ENCODE peak calls at places on chromosome 14, in four cellular contexts. One of them, this sample, is unnamed.
A peak's percentile ranks its signal among the peaks of the same experiment; 100 is the strongest.

GRCh38 chr14:21098134-21098891 is at the start of gene ZNF219:
- DNase-seq in H1: peak; percentile 86
- DNase-seq in GM12878: no peak
- DNase-seq in HepG2: peak; percentile 74
- DNase-seq in this sample: peak; percentile 48

GRCh38 chr14:22567437-22567836 is 21.6 kb downstream of the DAD1 start:
- DNase-seq in HepG2: no peak
- DNase-seq in GM12878: no peak
- DNase-seq in H1: no peak
- DNase-seq in this sample: no peak

GRCh38 chr14:92451245-92451644 is 62.3 kb upstream of the RIN3 start:
- DNase-seq in H1: no peak
- DNase-seq in HepG2: no peak
- DNase-seq in GM12878: no peak
- DNase-seq in this sample: no peak

GRCh38 chr14:61930101-61930857 is 168.1 kb downstream of the SNAPC1 start:
- DNase-seq in H1: no peak
- DNase-seq in HepG2: no peak
- DNase-seq in GM12878: no peak
- DNase-seq in this sample: no peak

GRCh38 chr14:35121887-35122695 is at the start of the genes PPP2R3C and PRORP:
- DNase-seq in H1: peak; percentile 87
- DNase-seq in GM12878: peak; percentile 94
- DNase-seq in HepG2: peak; percentile 98
- DNase-seq in this sample: peak; percentile 88

GRCh38 chr14:22184157-22185025 is 404.6 kb downstream of the DAD1 start:
- DNase-seq in H1: no peak
- DNase-seq in HepG2: no peak
- DNase-seq in GM12878: no peak
- DNase-seq in this sample: no peak

GRCh38 chr14:59761851-59762250 is 108.7 kb downstream of the RTN1 start:
- DNase-seq in HepG2: no peak
- DNase-seq in H1: no peak
- DNase-seq in GM12878: no peak
- DNase-seq in this sample: no peak

GRCh38 chr14:54627718-54628345 is 60.9 kb downstream of the SAMD4A start:
- DNase-seq in H1: no peak
- DNase-seq in GM12878: peak; percentile 57
- DNase-seq in HepG2: no peak
- DNase-seq in this sample: no peak

GRCh38 chr14:71729581-71729980 is 202.6 kb upstream of the RGS6 start:
- DNase-seq in GM12878: no peak
- DNase-seq in H1: no peak
- DNase-seq in HepG2: no peak
- DNase-seq in this sample: no peak

GRCh38 chr14:104700747-104701215 is 11.4 kb downstream of the INF2 start:
- DNase-seq in GM12878: no peak
- DNase-seq in HepG2: no peak
- DNase-seq in H1: no peak
- DNase-seq in this sample: peak; percentile 84

GRCh38 chr14:104434214-104435076 is 145.1 kb upstream of the C14orf180 start:
- DNase-seq in GM12878: no peak
- DNase-seq in HepG2: no peak
- DNase-seq in H1: no peak
- DNase-seq in this sample: no peak

GRCh38 chr14:90409209-90409730 is 12.4 kb downstream of the CALM1 start:
- DNase-seq in GM12878: no peak
- DNase-seq in HepG2: no peak
- DNase-seq in H1: no peak
- DNase-seq in this sample: no peak

GRCh38 chr14:23364164-23364571 is 804 bp downstream of the EFS start:
- DNase-seq in GM12878: no peak
- DNase-seq in HepG2: no peak
- DNase-seq in H1: no peak
- DNase-seq in this sample: peak; percentile 30

GRCh38 chr14:65170768-65171251 is 68.5 kb upstream of the MAX start:
- DNase-seq in HepG2: no peak
- DNase-seq in H1: peak; percentile 74
- DNase-seq in GM12878: peak; percentile 40
- DNase-seq in this sample: no peak

GRCh38 chr14:32078030-32078793 is 1.1 kb downstream of the ARHGAP5 start:
- DNase-seq in GM12878: no peak
- DNase-seq in HepG2: peak; percentile 70
- DNase-seq in H1: no peak
- DNase-seq in this sample: peak; percentile 64

GRCh38 chr14:89479802-89480201 is 62.8 kb upstream of the FOXN3 start:
- DNase-seq in H1: no peak
- DNase-seq in GM12878: no peak
- DNase-seq in HepG2: no peak
- DNase-seq in this sample: no peak

GRCh38 chr14:71415404-71415690 is 508.1 kb downstream of the PCNX1 start:
- DNase-seq in GM12878: no peak
- DNase-seq in H1: no peak
- DNase-seq in HepG2: no peak
- DNase-seq in this sample: no peak

GRCh38 chr14:31884776-31885379 is 192.2 kb upstream of the ARHGAP5 start:
- DNase-seq in H1: no peak
- DNase-seq in HepG2: no peak
- DNase-seq in GM12878: no peak
- DNase-seq in this sample: no peak

GRCh38 chr14:24674204-24674970 is 40.4 kb upstream of the GZMB start:
- DNase-seq in GM12878: no peak
- DNase-seq in HepG2: no peak
- DNase-seq in H1: no peak
- DNase-seq in this sample: no peak

GRCh38 chr14:32382704-32383103 is 53.6 kb downstream of the AKAP6 start:
- DNase-seq in GM12878: no peak
- DNase-seq in HepG2: no peak
- DNase-seq in H1: no peak
- DNase-seq in this sample: no peak

GRCh38 chr14:23185046-23185445 is 1.6 kb upstream of the SLC7A8 start:
- DNase-seq in HepG2: no peak
- DNase-seq in GM12878: no peak
- DNase-seq in H1: no peak
- DNase-seq in this sample: no peak

GRCh38 chr14:24285351-24285750 is 14.0 kb upstream of the RABGGTA start:
- DNase-seq in H1: no peak
- DNase-seq in GM12878: no peak
- DNase-seq in HepG2: no peak
- DNase-seq in this sample: no peak

GRCh38 chr14:20657216-20658211 is 16.0 kb upstream of the OR6S1 start:
- DNase-seq in H1: peak; percentile 89
- DNase-seq in HepG2: peak; percentile 56
- DNase-seq in GM12878: no peak
- DNase-seq in this sample: peak; percentile 48

GRCh38 chr14:20781805-20782204 is 737 bp downstream of the RNASE6 start:
- DNase-seq in GM12878: no peak
- DNase-seq in H1: no peak
- DNase-seq in HepG2: no peak
- DNase-seq in this sample: no peak

GRCh38 chr14:75877292-75877691 is 104.5 kb downstream of the TGFB3 start:
- DNase-seq in GM12878: no peak
- DNase-seq in H1: no peak
- DNase-seq in HepG2: no peak
- DNase-seq in this sample: no peak

GRCh38 chr14:76958020-76958965 is 70.2 kb downstream of the IRF2BPL start:
- DNase-seq in HepG2: no peak
- DNase-seq in GM12878: no peak
- DNase-seq in H1: no peak
- DNase-seq in this sample: no peak

GRCh38 chr14:76956253-76957090 is 72.0 kb downstream of the IRF2BPL start:
- DNase-seq in GM12878: no peak
- DNase-seq in HepG2: peak; percentile 89
- DNase-seq in H1: peak; percentile 91
- DNase-seq in this sample: peak; percentile 78

GRCh38 chr14:76961631-76962302 is 66.7 kb downstream of the IRF2BPL start:
- DNase-seq in HepG2: peak; percentile 94
- DNase-seq in H1: peak; percentile 94
- DNase-seq in GM12878: peak; percentile 100
- DNase-seq in this sample: peak; percentile 78

GRCh38 chr14:76957224-76957881 is 71.2 kb downstream of the IRF2BPL start:
- DNase-seq in GM12878: no peak
- DNase-seq in H1: no peak
- DNase-seq in HepG2: no peak
- DNase-seq in this sample: no peak

GRCh38 chr14:76958975-76959710 is 69.4 kb downstream of the IRF2BPL start:
- DNase-seq in H1: no peak
- DNase-seq in HepG2: peak; percentile 81
- DNase-seq in GM12878: peak; percentile 79
- DNase-seq in this sample: peak; percentile 82
- TF ChIP-seq RFX5 in H1: no peak
- TF ChIP-seq RFX5 in HepG2: no peak
- TF ChIP-seq RFX5 in GM12878: no peak
- TF ChIP-seq RFX5 in this sample: no peak

GRCh38 chr14:49692895-49693737 is at the start of gene KLHDC1:
- DNase-seq in GM12878: no peak
- DNase-seq in HepG2: peak; percentile 66
- DNase-seq in H1: peak; percentile 77
- DNase-seq in this sample: peak; percentile 51
- TF ChIP-seq EZH2 in GM12878: no peak
- TF ChIP-seq EZH2 in HepG2: no peak
- TF ChIP-seq EZH2 in H1: peak; percentile 62
- TF ChIP-seq EZH2 in this sample: no peak

GRCh38 chr14:87368751-87369150 is 624.2 kb downstream of the GALC start:
- DNase-seq in HepG2: no peak
- DNase-seq in GM12878: no peak
- DNase-seq in H1: no peak
- DNase-seq in this sample: no peak
- TF ChIP-seq RFX5 in HepG2: no peak
- TF ChIP-seq RFX5 in GM12878: no peak
- TF ChIP-seq RFX5 in H1: no peak
- TF ChIP-seq RFX5 in this sample: no peak

DNA sequence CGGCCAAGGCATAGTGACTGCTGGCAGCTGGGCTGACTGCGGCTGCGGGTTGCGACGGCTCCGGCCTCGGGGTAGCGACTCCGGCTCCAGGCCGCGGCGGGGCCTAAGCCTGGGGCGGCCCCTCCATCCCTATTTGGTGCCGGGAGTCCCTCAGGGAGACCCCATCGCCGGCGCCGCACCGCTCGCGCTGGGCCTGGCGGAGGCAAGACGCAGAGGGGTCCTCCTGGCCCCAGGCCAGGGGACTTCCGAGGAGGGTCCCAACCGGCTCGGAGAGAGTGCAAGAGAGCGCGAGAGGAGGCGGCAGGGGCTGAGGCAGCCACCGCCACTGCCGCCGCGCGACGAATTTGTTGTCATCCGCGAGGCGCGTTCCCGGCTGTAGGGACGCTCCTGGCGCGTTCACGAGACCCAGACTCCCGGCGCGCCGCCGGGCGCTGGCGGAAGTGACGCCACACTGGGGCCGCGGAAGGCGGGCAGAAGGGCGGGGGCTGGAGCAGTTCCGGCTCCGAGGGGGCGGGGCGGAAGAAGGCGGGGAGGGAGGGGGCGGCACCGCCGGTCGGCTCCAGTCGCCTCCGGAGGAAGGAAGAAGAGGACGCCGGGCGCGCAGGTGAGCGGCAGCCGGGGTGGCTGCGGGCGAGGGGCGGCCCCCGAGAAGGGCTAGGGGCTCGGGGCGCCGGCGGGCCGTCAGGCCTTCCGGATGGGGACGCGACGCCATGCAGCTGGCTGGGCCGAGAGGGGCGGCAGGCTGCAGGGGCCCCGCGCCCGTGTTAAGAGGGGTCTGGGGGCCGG is at the start of the genes ATG2B and GSKIP:
- DNase-seq in H1: peak; percentile 98
- DNase-seq in GM12878: peak; percentile 71
- DNase-seq in HepG2: peak; percentile 78
- DNase-seq in this sample: peak; percentile 87
- TF ChIP-seq EZH2 in H1: no peak
- TF ChIP-seq EZH2 in GM12878: no peak
- TF ChIP-seq EZH2 in HepG2: no peak
- TF ChIP-seq EZH2 in this sample: no peak

GRCh38 chr14:56648508-56649301 is 69.1 kb downstream of the TMEM260 start:
- DNase-seq in H1: no peak
- DNase-seq in GM12878: no peak
- DNase-seq in HepG2: no peak
- DNase-seq in this sample: no peak
- TF ChIP-seq RFX5 in H1: no peak
- TF ChIP-seq RFX5 in GM12878: no peak
- TF ChIP-seq RFX5 in HepG2: no peak
- TF ChIP-seq RFX5 in this sample: no peak

DNA sequence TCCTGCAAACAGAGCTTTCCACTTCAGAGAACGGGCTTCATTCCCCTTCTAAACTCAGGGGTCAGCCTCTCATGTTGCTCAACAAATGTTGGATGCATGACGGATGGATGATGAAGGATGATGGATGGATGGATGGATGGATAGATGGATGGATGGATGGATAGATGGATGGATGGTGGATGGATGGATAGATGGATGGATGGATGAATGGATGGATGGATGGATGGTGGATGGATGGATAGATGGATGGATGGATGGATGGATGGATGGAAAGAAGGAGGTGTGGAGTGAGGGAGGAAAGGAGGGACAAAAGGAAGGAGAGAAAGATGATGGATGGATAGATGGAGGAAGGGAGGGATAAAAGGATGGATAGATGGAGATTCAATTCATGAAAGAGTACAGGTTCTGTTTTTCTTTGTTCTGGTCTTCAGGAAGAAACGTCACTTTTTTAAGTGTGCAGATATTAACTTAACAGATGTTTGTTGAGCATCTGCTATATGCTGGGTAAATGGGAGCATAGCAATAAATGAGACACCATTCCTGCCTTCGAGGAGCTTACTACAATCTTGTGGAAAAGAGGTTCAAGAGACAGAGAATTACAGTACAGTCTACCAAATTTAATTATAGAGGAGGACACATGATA is 41.7 kb upstream of the PRIMA1 start:
- DNase-seq in H1: no peak
- DNase-seq in GM12878: no peak
- DNase-seq in HepG2: no peak
- DNase-seq in this sample: no peak
- TF ChIP-seq EZH2 in H1: no peak
- TF ChIP-seq EZH2 in GM12878: no peak
- TF ChIP-seq EZH2 in HepG2: no peak
- TF ChIP-seq EZH2 in this sample: no peak

GRCh38 chr14:51783765-51784164 is 76.6 kb upstream of the GNG2 start:
- DNase-seq in GM12878: no peak
- DNase-seq in H1: no peak
- DNase-seq in HepG2: no peak
- DNase-seq in this sample: no peak
- TF ChIP-seq RFX5 in GM12878: no peak
- TF ChIP-seq RFX5 in H1: no peak
- TF ChIP-seq RFX5 in HepG2: no peak
- TF ChIP-seq RFX5 in this sample: no peak